ENCODE peak calls at places on chromosomes 6 and 20, in eight cellular contexts. H is body of pancreas, J is brain microvascular endothelial cell, G is WTC11, B is progenitor cell of endocrine pancreas, I is GM12865, N is fibroblast of pulmonary artery, C is breast epithelium. R is an unnamed sample.

GRCh38 chr20:62705626-62706025 is 3.0 kb upstream of the NTSR1 start:
- DNase-seq in H (no peak), J (no peak), G (no peak), B (no peak), I (no peak), N (no peak), C (no peak), R (no peak)

GRCh38 chr6:127818149-127818548 is 82.7 kb downstream of the THEMIS start:
- DNase-seq in H (no peak), J (no peak), G (no peak), B (no peak), I (no peak), N (no peak), C (no peak), R (no peak)

GRCh38 chr20:38434310-38434741 is 802 bp downstream of the SNHG17 start:
- DNase-seq in H (peak), J (no peak), G (no peak), B (no peak), I (peak), N (peak), C (no peak), R (no peak)

GRCh38 chr20:6074784-6075183 is 20.9 kb upstream of the LRRN4 start:
- DNase-seq in H (no peak), J (no peak), G (no peak), B (no peak), I (no peak), N (no peak), C (no peak), R (no peak)

GRCh38 chr20:57400821-57401564 is 9.8 kb downstream of the RBM38 start:
- DNase-seq in H (no peak), J (no peak), G (no peak), B (no peak), I (peak), N (no peak), C (no peak), R (no peak)

GRCh38 chr6:32432050-32432450 is 7.6 kb upstream of the HLA-DRA start:
- DNase-seq in H (no peak), J (no peak), G (no peak), B (no peak), I (peak), N (peak), C (no peak), R (no peak)

GRCh38 chr6:52019092-52019491 is 68.3 kb downstream of the PKHD1 start:
- DNase-seq in H (peak), J (no peak), G (no peak), B (no peak), I (no peak), N (no peak), C (no peak), R (no peak)

GRCh38 chr6:157045831-157046454 is 268.8 kb downstream of the ARID1B start:
- DNase-seq in H (no peak), J (peak), G (no peak), B (no peak), I (no peak), N (peak), C (no peak), R (no peak)

GRCh38 chr6:36069573-36069972 is 42.0 kb downstream of the MAPK14 start:
- DNase-seq in H (no peak), J (no peak), G (no peak), B (no peak), I (no peak), N (no peak), C (no peak), R (no peak)

GRCh38 chr6:11380969-11381744 is 148.7 kb upstream of the NEDD9 start:
- DNase-seq in H (no peak), J (no peak), G (no peak), B (no peak), I (peak), N (no peak), C (no peak), R (no peak)

GRCh38 chr6:41937881-41938574 is 3.6 kb downstream of the CCND3 start:
- DNase-seq in H (no peak), J (no peak), G (no peak), B (no peak), I (no peak), N (peak), C (no peak), R (no peak)

GRCh38 chr6:27651371-27651732 is 178.4 kb upstream of the ZNF184 start:
- DNase-seq in H (no peak), J (peak), G (no peak), B (no peak), I (no peak), N (no peak), C (no peak), R (no peak)

GRCh38 chr6:45421700-45422540 is 44.2 kb upstream of the SUPT3H start:
- DNase-seq in H (peak), J (peak), G (peak), B (peak), I (no peak), N (peak), C (no peak), R (peak)

GRCh38 chr6:144153971-144154370 is 3.7 kb downstream of the STX11 start:
- DNase-seq in H (no peak), J (no peak), G (no peak), B (no peak), I (no peak), N (no peak), C (no peak), R (no peak)

GRCh38 chr6:92777146-92777740 is 642.1 kb downstream of the EPHA7 start:
- DNase-seq in H (no peak), J (no peak), G (no peak), B (no peak), I (peak), N (peak), C (no peak), R (no peak)

GRCh38 chr6:148199584-148199983 is 143.1 kb upstream of the SASH1 start:
- DNase-seq in H (no peak), J (no peak), G (no peak), B (no peak), I (no peak), N (no peak), C (no peak), R (no peak)

GRCh38 chr20:61885759-61886715 is 179.6 kb downstream of the TAF4 start:
- DNase-seq in H (no peak), J (no peak), G (no peak), B (no peak), I (no peak), N (no peak), C (no peak), R (no peak)

GRCh38 chr6:140140891-140141290 is 766.4 kb upstream of the CITED2 start:
- DNase-seq in H (no peak), J (no peak), G (no peak), B (no peak), I (no peak), N (no peak), C (no peak), R (no peak)

DNA sequence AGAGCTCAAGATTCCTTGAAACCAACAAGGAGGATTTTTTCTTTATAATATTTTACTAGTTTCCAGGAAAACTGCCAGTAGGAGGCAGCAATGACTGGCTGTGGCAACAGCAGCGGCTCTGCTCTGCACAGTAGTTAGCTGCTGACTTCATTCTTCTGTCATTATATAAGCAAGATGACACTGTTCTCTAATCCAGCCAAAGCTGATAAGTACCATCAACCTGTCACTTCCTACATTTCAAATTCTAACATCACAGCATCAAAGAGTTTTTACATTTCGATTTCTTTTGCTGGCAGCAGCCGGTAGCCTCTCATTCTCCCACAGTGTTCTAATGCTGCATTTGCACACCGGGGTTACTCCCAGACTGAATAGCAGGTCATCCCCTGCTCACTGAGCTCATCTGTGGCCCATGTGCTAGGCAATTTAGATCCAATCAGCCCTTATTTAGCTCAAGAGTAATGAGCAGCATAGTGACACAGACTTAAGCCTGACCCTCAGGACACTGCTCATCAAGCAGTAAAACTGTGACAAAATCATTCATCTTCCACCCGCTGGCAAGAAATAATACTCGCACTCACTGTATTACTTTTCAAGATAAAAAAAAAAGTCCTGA is 67.8 kb downstream of the MMS22L start:
- DNase-seq in H (peak), J (peak), G (peak), B (peak), I (peak), N (peak), C (no peak), R (no peak)
- TF ChIP-seq CTCF in H (no peak), J (peak), G (no peak), B (peak), I (peak), N (peak), C (no peak), R (peak)

GRCh38 chr20:50281831-50282591 is 91.4 kb downstream of the CEBPB start:
- DNase-seq in H (no peak), J (no peak), G (peak), B (no peak), I (peak), N (no peak), C (no peak), R (no peak)
- TF ChIP-seq CTCF in H (no peak), J (peak), G (no peak), B (no peak), I (peak), N (no peak), C (no peak), R (no peak)

GRCh38 chr20:53760025-53760441 is 166.4 kb upstream of the ZNF217 start:
- DNase-seq in H (no peak), J (no peak), G (no peak), B (no peak), I (peak), N (no peak), C (no peak), R (no peak)

GRCh38 chr20:53764416-53764800 is 170.8 kb upstream of the ZNF217 start:
- DNase-seq in H (no peak), J (no peak), G (no peak), B (no peak), I (no peak), N (no peak), C (no peak), R (no peak)

GRCh38 chr20:53767206-53767924 is 173.7 kb upstream of the ZNF217 start:
- DNase-seq in H (no peak), J (no peak), G (no peak), B (no peak), I (peak), N (no peak), C (no peak), R (no peak)

GRCh38 chr20:53768329-53768728 is 174.7 kb upstream of the ZNF217 start:
- DNase-seq in H (no peak), J (no peak), G (peak), B (no peak), I (no peak), N (no peak), C (no peak), R (no peak)

DNA sequence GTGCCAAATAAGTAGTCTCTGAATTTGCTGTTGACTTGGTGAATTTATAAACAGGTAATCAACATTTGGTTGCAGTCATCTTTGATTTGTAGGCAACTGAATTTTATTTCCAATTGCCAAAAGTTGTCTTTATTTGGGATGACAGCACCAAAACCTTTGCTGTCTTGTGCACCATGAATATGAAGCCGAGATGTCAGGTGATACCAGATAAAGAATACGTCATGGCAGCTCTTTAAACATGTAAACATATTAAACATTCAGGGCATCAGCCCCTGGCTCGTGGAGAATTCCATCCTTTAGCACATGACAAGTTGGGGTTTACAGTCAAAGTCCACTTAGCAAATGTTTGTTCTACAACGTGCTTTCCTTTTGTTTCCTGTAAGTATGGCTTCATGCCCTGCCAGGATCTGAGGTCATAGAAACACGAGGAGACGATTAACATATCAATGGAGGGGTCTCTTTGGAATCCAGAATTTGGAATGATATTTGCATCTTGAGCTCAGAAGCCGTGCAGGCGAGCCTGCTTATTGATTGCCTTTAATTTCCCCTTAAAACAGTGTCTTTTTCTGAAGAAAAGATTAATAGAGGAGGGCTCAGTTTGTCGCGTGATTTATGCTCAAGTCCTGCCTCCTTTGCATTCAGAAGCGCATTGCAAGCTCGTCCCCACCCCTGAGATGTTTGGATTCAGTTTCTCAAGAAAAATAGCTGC is 170.2 kb upstream of the ZNF217 start:
- DNase-seq in H (peak), J (peak), G (peak), B (no peak), I (no peak), N (peak), C (no peak), R (no peak)
- TF ChIP-seq CTCF in H (no peak), J (no peak), G (no peak), B (no peak), I (no peak), N (no peak), C (no peak), R (no peak)

DNA sequence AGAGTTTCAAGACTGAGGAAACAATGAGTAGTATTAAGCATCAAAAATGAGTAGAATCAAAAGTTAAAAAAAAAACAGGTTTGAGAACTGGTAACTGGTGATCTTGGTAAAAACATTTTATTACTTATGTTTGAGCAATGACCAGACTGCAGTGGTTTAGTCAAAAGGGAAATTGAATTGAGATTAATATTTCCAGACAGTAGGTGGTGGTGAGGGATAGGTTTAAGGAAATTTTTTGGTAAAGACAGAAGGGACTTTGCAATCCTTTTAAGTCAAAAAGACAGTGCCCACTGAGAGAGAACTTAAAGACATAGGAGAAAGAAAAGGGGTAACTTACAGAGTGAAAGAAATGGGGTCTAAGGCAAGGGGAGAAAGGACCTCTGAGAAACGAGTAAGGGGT is 156.9 kb downstream of the ASCC3 start:
- DNase-seq in H (no peak), J (no peak), G (no peak), B (no peak), I (no peak), N (no peak), C (no peak), R (no peak)
- TF ChIP-seq CTCF in H (no peak), J (no peak), G (no peak), B (no peak), I (no peak), N (no peak), C (no peak), R (no peak)

GRCh38 chr6:89536230-89536629 is 102.3 kb downstream of the LYRM2 start:
- DNase-seq in H (no peak), J (no peak), G (peak), B (no peak), I (no peak), N (no peak), C (no peak), R (no peak)
- TF ChIP-seq CTCF in H (no peak), J (no peak), G (no peak), B (peak), I (no peak), N (no peak), C (no peak), R (no peak)

GRCh38 chr6:24069546-24069945 is 56.5 kb upstream of the NRSN1 start:
- DNase-seq in H (no peak), J (no peak), G (no peak), B (no peak), I (no peak), N (no peak), C (no peak), R (no peak)

GRCh38 chr6:24060982-24061754 is 64.8 kb upstream of the NRSN1 start:
- DNase-seq in H (no peak), J (no peak), G (no peak), B (no peak), I (peak), N (no peak), C (no peak), R (no peak)

GRCh38 chr6:24064832-24065231 is 61.2 kb upstream of the NRSN1 start:
- DNase-seq in H (no peak), J (no peak), G (no peak), B (no peak), I (no peak), N (no peak), C (no peak), R (no peak)

GRCh38 chr6:24064106-24064505 is 61.9 kb upstream of the NRSN1 start:
- DNase-seq in H (peak), J (no peak), G (peak), B (peak), I (peak), N (no peak), C (no peak), R (no peak)
- TF ChIP-seq CTCF in H (peak), J (no peak), G (peak), B (peak), I (peak), N (no peak), C (peak), R (no peak)

DNA sequence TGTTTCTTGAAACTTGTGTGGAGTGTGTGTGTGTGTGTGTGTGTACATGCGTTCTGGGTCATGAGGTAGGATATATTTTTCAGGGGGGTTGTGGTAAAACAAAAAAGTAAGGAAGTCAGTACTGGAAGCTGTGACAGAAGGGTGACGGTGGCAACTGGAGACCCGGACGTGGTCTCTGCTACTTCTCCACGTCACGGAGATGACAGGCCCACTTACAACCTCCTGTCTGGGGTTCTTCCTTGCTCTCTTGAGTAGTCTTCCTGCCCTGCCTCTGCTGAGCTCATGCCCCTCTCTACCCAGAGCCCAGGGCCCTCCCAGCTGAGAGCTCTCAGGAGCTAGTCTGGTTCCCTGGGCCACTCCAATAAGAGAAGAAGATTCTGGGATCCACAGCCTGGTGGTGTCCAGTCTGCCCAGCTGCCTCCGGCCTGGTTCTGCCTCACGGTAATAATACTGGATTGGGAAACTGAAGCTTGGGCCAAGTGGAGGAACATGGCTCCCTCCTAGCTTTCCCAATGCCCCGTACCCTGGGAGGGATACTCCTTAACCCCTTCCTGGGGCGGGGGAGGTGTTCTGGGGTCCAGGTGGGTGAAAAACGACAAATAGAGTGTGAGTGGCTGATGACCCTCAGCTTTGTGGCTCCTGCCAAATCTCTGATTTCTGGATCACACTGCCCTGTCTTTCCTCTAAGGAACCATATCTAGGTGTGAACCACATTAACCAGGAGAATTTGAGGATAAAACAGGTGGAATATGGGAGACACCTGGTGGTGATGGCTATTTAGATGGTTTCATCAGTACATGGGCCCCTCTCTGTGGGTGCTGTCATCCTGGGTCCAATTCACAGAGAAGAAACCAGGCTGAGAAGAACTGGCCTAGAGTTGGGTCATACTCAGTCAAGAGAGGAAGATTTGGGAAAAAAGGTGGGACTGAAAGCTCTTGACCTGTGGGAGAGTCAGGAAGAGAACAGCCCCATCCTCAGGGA is 27.2 kb downstream of the VEGFA start:
- DNase-seq in H (no peak), J (no peak), G (no peak), B (no peak), I (no peak), N (no peak), C (no peak), R (no peak)
- TF ChIP-seq CTCF in H (no peak), J (no peak), G (no peak), B (no peak), I (no peak), N (no peak), C (no peak), R (no peak)

R was measured in mesothelial cell of epicardium.